ENCODE peak calls at places on chromosomes 7 and 10, in seven cellular contexts. H, B, X, W, E, Q and C are unnamed samples.

GRCh38 chr7:57867884-57868701 is 418.1 kb downstream of the ZNF716 start:
- DNase-seq in H (peak; percentile 0), B (no peak), X (no peak), W (no peak), E (peak; percentile 17), Q (no peak), C (peak; percentile 21)

GRCh38 chr7:130917669-130918128 is 183.7 kb upstream of the KLF14 start:
- DNase-seq in H (peak; percentile 64), B (no peak), X (no peak), W (no peak), E (no peak), Q (no peak), C (no peak)

GRCh38 chr7:4195650-4196049 is 486.4 kb upstream of the FOXK1 start:
- DNase-seq in H (no peak), B (no peak), X (no peak), W (no peak), E (no peak), Q (no peak), C (no peak)

GRCh38 chr10:71212249-71213126 is at the start of gene UNC5B:
- DNase-seq in H (peak; percentile 86), B (peak; percentile 79), X (peak; percentile 78), W (peak; percentile 92), E (peak; percentile 88), Q (peak; percentile 88), C (peak; percentile 90)

GRCh38 chr10:48634198-48634983 is 29.5 kb upstream of the ARHGAP22 start:
- DNase-seq in H (no peak), B (peak; percentile 36), X (peak; percentile 70), W (peak; percentile 66), E (peak; percentile 70), Q (peak; percentile 78), C (peak; percentile 44)

GRCh38 chr7:134890246-134891240 is 95.8 kb upstream of the AGBL3 start:
- DNase-seq in H (peak; percentile 27), B (peak; percentile 73), X (peak; percentile 77), W (peak; percentile 51), E (no peak), Q (peak; percentile 59), C (no peak)

GRCh38 chr10:34933676-34934075 is 118.6 kb upstream of the PARD3 start:
- DNase-seq in H (no peak), B (no peak), X (no peak), W (peak; percentile 39), E (peak; percentile 30), Q (peak; percentile 54), C (peak; percentile 78)

GRCh38 chr7:50362712-50363282 is 58.3 kb downstream of the IKZF1 start:
- DNase-seq in H (no peak), B (no peak), X (no peak), W (no peak), E (no peak), Q (no peak), C (no peak)

GRCh38 chr10:62640386-62640785 is 164.1 kb upstream of the ADO start:
- DNase-seq in H (no peak), B (no peak), X (peak; percentile 47), W (no peak), E (no peak), Q (no peak), C (no peak)

GRCh38 chr10:55742487-55742886 is 618.6 kb downstream of the ZWINT start:
- DNase-seq in H (no peak), B (no peak), X (no peak), W (no peak), E (no peak), Q (no peak), C (no peak)

GRCh38 chr7:130445008-130445407 is 4.2 kb upstream of the CEP41 start:
- DNase-seq in H (no peak), B (no peak), X (no peak), W (no peak), E (no peak), Q (no peak), C (no peak)

GRCh38 chr10:95395947-95396449 is 105.2 kb upstream of the PDLIM1 start:
- DNase-seq in H (no peak), B (no peak), X (no peak), W (peak; percentile 74), E (no peak), Q (no peak), C (peak; percentile 81)

GRCh38 chr10:125844673-125845300 is 21.4 kb downstream of the BCCIP start:
- DNase-seq in H (no peak), B (no peak), X (no peak), W (no peak), E (peak; percentile 63), Q (no peak), C (no peak)

GRCh38 chr10:84291389-84291788 is 37.0 kb upstream of the CCSER2 start:
- DNase-seq in H (peak; percentile 66), B (peak; percentile 66), X (peak; percentile 61), W (peak; percentile 18), E (peak; percentile 19), Q (no peak), C (no peak)

GRCh38 chr7:141071855-141072547 is 1.9 kb upstream of the TMEM178B start:
- DNase-seq in H (no peak), B (no peak), X (no peak), W (no peak), E (no peak), Q (no peak), C (no peak)

GRCh38 chr7:44431091-44431608 is 59.3 kb downstream of the NUDCD3 start:
- DNase-seq in H (no peak), B (no peak), X (no peak), W (no peak), E (peak; percentile 62), Q (no peak), C (no peak)

DNA sequence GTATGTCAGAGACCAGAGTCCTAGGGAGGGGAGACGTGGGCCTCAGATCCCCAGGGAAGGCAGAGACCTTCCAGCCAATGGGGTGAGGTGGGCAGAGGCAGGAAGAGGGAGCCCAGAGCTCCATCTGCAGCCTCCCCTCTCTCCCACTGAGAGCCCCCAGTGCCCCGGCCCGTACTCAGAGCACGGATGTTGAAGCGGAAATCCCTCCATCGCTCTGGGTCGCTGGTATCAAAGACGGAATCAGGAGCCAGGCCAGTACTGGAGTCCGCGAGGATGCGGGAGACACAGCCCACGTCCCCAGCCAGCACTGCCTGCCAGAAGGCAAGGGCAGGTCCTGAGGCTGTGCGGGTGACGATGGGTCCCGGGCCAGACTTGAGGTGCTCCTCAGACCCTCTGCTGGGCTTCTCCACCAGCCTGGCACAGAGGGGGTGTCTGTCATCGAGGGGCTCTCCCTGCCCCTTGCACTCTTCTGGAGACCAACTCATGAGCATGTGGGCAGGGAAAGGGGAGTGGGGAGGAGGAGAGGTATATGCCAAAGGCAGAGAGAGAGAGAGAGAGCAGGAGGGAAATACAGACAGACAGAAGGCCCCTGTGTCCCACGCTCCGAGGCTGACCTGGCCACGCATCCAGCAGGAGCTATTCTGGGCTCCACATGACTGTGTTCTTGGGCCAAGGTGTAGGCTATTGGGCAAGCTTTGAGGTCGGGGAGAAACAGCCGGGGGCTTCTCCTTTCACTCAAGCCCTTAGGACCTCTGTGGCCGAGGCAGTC is at the start of gene ASB10:
- DNase-seq in H (no peak), B (no peak), X (no peak), W (peak; percentile 51), E (no peak), Q (no peak), C (peak; percentile 84)
- H3K27ac ChIP-seq in H (no peak within 1 kb of the TSS), B (no peak within 1 kb of the TSS), X (no peak within 1 kb of the TSS), W (peak within 1 kb of the TSS; percentile 68), E (no peak within 1 kb of the TSS), Q (no peak within 1 kb of the TSS), C (peak within 1 kb of the TSS; percentile 97)

DNA sequence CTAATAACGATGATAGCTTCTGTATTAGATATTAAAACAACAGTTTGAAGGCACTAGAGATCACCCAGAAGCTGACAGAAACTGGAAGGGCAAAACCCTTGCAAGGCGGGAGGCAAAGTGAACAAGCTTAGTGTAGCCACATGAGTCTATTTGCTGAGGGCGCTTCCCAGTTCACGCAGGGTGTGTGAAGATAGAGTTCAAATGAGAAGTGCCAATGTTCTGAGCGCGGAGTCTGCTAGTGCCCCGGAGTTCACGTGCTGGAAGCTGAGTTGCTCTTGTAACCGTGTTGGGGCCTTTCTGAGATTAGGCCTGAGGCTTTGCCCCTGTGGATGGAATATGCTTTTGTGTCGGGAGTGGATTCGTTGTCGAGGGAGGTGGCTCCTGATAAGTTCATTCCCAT is 16.6 kb upstream of the GTPBP4 start:
- DNase-seq in H (no peak), B (no peak), X (no peak), W (no peak), E (no peak), Q (no peak), C (no peak)
- H3K27ac ChIP-seq in H (no peak overlapping the region), B (no peak overlapping the region), X (no peak overlapping the region), W (no peak overlapping the region), E (peak overlapping the region; percentile 65), Q (no peak overlapping the region), C (no peak overlapping the region)

GRCh38 chr7:45670227-45670626 is 96.1 kb downstream of the ADCY1 start:
- DNase-seq in H (no peak), B (no peak), X (no peak), W (no peak), E (no peak), Q (no peak), C (peak; percentile 8)
- H3K27ac ChIP-seq in H (no peak overlapping the region), B (no peak overlapping the region), X (no peak overlapping the region), W (no peak overlapping the region), E (no peak overlapping the region), Q (no peak overlapping the region), C (no peak overlapping the region)

GRCh38 chr10:68938884-68939283 is 17.1 kb upstream of the DDX21 start:
- DNase-seq in H (no peak), B (no peak), X (no peak), W (no peak), E (no peak), Q (no peak), C (no peak)
- H3K27ac ChIP-seq in H (no peak overlapping the region), B (no peak overlapping the region), X (no peak overlapping the region), W (no peak overlapping the region), E (no peak overlapping the region), Q (no peak overlapping the region), C (no peak overlapping the region)

GRCh38 chr7:22587322-22587721 is 87.3 kb upstream of the STEAP1B start:
- DNase-seq in H (no peak), B (no peak), X (peak; percentile 89), W (no peak), E (no peak), Q (no peak), C (no peak)
- H3K27ac ChIP-seq in H (no peak overlapping the region), B (no peak overlapping the region), X (peak overlapping the region; percentile 68), W (peak overlapping the region; percentile 79), E (no peak overlapping the region), Q (no peak overlapping the region), C (no peak overlapping the region)

GRCh38 chr10:127332631-127333030 is 136.2 kb upstream of the INSYN2A start:
- DNase-seq in H (no peak), B (no peak), X (no peak), W (no peak), E (no peak), Q (no peak), C (no peak)

GRCh38 chr10:127338391-127339108 is 142.2 kb upstream of the INSYN2A start:
- DNase-seq in H (no peak), B (no peak), X (peak; percentile 50), W (no peak), E (no peak), Q (no peak), C (no peak)

DNA sequence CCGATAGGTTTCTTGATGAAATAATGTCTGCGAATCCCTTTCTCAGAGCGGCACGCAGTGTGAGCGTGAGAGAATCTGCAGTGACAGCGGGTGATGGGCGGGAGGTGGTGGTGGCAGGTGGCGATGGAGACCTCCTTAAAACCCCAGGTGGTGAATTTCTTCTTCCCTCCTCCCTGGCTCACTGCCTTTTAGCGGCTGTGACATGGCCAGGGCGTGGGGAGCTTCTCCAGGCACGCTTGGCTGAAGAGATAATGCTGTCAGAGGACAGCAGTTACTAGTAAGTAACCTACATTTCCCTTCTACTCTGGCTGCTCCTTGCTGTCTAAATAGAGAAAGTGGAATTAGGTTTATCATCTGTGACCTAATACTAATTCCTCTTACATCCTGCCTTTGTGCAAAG is 141.4 kb upstream of the INSYN2A start:
- DNase-seq in H (no peak), B (no peak), X (no peak), W (no peak), E (no peak), Q (no peak), C (no peak)
- H3K27ac ChIP-seq in H (no peak overlapping the region), B (no peak overlapping the region), X (no peak overlapping the region), W (no peak overlapping the region), E (no peak overlapping the region), Q (no peak overlapping the region), C (no peak overlapping the region)